ENCODE peak calls at places on chromosomes 16 and 17, in four cellular contexts. W is IMR-90, C is dorsolateral prefrontal cortex, V is HT-29. D is an unnamed sample.
A peak's percentile ranks its signal among the peaks of the same experiment; 100 is the strongest.

GRCh38 chr16:18047761-18048160 is 288.8 kb downstream of the NPIPA8 start:
- DNase-seq in V (no peak), W (no peak), C (no peak), D (no peak)

GRCh38 chr17:75273968-75274708 is 3.1 kb upstream of the MIF4GD start:
- DNase-seq in C (no peak), V (no peak), W (peak; percentile 77), D (no peak)

GRCh38 chr16:24737391-24737871 is 8.0 kb downstream of the TNRC6A start:
- DNase-seq in C (no peak), W (peak; percentile 70), V (no peak), D (no peak)

GRCh38 chr17:31202968-31203367 is 94.1 kb downstream of the OMG start:
- DNase-seq in W (peak; percentile 38), V (no peak), C (no peak), D (no peak)

GRCh38 chr17:66777689-66778225 is 57.2 kb upstream of the CACNG5 start:
- DNase-seq in W (peak; percentile 44), C (peak; percentile 53), V (no peak), D (peak; percentile 61)

GRCh38 chr17:2828396-2829038 is 32.3 kb downstream of the RAP1GAP2 start:
- DNase-seq in C (peak; percentile 56), W (peak; percentile 19), V (peak; percentile 73), D (peak; percentile 62)

GRCh38 chr16:84827897-84828296 is 8.1 kb downstream of the CRISPLD2 start:
- DNase-seq in W (no peak), C (no peak), V (no peak), D (no peak)

GRCh38 chr17:17950347-17950746 is 21.9 kb downstream of the TOM1L2 start:
- DNase-seq in V (no peak), W (no peak), C (no peak), D (no peak)

GRCh38 chr17:7992516-7992915 is 9.9 kb upstream of the GUCY2D start:
- DNase-seq in V (no peak), W (peak; percentile 62), C (no peak), D (no peak)

GRCh38 chr17:14704121-14704520 is 403.2 kb downstream of the HS3ST3B1 start:
- DNase-seq in V (no peak), W (no peak), C (no peak), D (no peak)

GRCh38 chr17:10589553-10590145 is 40.2 kb upstream of the MYH2 start:
- DNase-seq in V (no peak), W (no peak), C (no peak), D (no peak)

GRCh38 chr16:58464916-58465731 is 34.8 kb upstream of the NDRG4 start:
- DNase-seq in V (no peak), C (no peak), W (no peak), D (no peak)

D was measured in COLO829.